ENCODE peak calls at places on chromosomes 6 and 20, in five cellular contexts. Y is NCI-H774; S is NCI-H748 treated with DMSO at 0.1 percent for 48 hours; C is activated naive CD4-positive, alpha-beta T cell; Q is AG20443. B is an unnamed sample.

GRCh38 chr6:53646606-53647005 is 18.9 kb downstream of the KLHL31 start:
- DNase-seq in Y (no peak), S (no peak), C (no peak), Q (no peak), B (no peak)

GRCh38 chr6:99187429-99187828 is 162.0 kb downstream of the FAXC start:
- DNase-seq in Y (no peak), S (no peak), C (no peak), Q (no peak), B (peak)

GRCh38 chr6:13500264-13500663 is 12.9 kb upstream of the GFOD1 start:
- DNase-seq in Y (no peak), S (no peak), C (no peak), Q (no peak), B (peak)

GRCh38 chr6:157273756-157274088 is 49.6 kb downstream of the TMEM242 start:
- DNase-seq in Y (peak), S (peak), C (peak), Q (peak), B (peak)

GRCh38 chr6:43180985-43181384 is 1.0 kb upstream of the CUL9 start:
- DNase-seq in Y (no peak), S (no peak), C (no peak), Q (no peak), B (peak)

GRCh38 chr6:131519670-131520436 is 53.2 kb upstream of the ARG1 start:
- DNase-seq in Y (peak), S (peak), C (no peak), Q (peak), B (peak)

GRCh38 chr6:144896876-144897275 is 611.7 kb downstream of the UTRN start:
- DNase-seq in Y (no peak), S (no peak), C (no peak), Q (no peak), B (peak)

GRCh38 chr20:25584905-25585704 is at the start of gene NINL:
- DNase-seq in Y (peak), S (peak), C (no peak), Q (peak), B (peak)

GRCh38 chr20:31496761-31497295 is 17.4 kb upstream of the HM13 start:
- DNase-seq in Y (no peak), S (no peak), C (no peak), Q (peak), B (peak)

GRCh38 chr6:151276112-151276745 is 36.5 kb downstream of the AKAP12 start:
- DNase-seq in Y (no peak), S (no peak), C (no peak), Q (peak), B (peak)

GRCh38 chr20:40336034-40336433 is 353.0 kb downstream of the MAFB start:
- DNase-seq in Y (no peak), S (no peak), C (no peak), Q (no peak), B (no peak)

GRCh38 chr6:1027109-1027794 is 284.6 kb upstream of the FOXQ1 start:
- DNase-seq in Y (no peak), S (no peak), C (no peak), Q (peak), B (peak)

GRCh38 chr6:164870175-164870574 is 439.2 kb downstream of the C6orf118 start:
- DNase-seq in Y (peak), S (peak), C (no peak), Q (no peak), B (no peak)

GRCh38 chr20:12963456-12963855 is 45.3 kb upstream of the SPTLC3 start:
- DNase-seq in Y (no peak), S (no peak), C (no peak), Q (no peak), B (no peak)

GRCh38 chr6:170291271-170292110 is 613 bp upstream of the DLL1 start:
- DNase-seq in Y (peak), S (peak), C (no peak), Q (peak), B (peak)

GRCh38 chr6:146546440-146546839 is 2.8 kb downstream of the RAB32 start:
- DNase-seq in Y (no peak), S (no peak), C (no peak), Q (peak), B (peak)

GRCh38 chr6:169945117-169945516 is 193.7 kb downstream of the ERMARD start:
- DNase-seq in Y (no peak), S (no peak), C (no peak), Q (no peak), B (no peak)

GRCh38 chr6:3086282-3086946 is 18.1 kb downstream of the RIPK1 start:
- DNase-seq in Y (no peak), S (no peak), C (no peak), Q (no peak), B (no peak)

GRCh38 chr20:9241232-9241692 is 172.4 kb downstream of the PLCB4 start:
- DNase-seq in Y (no peak), S (peak), C (no peak), Q (peak), B (peak)

GRCh38 chr6:11929451-11929850 is 82.7 kb upstream of the HIVEP1 start:
- DNase-seq in Y (no peak), S (no peak), C (no peak), Q (no peak), B (no peak)